ENCODE peak calls at places on chromosomes 3 and 15, in six cellular contexts. P, O, T, E, Q and L are unnamed samples.

GRCh38 chr3:196974661-196975060 is 6.0 kb upstream of the PIGZ start:
- DNase-seq in P (no peak), O (no peak), T (no peak), E (no peak), Q (no peak), L (no peak)

GRCh38 chr15:67781061-67781460 is 44.2 kb upstream of the SKOR1 start:
- DNase-seq in P (no peak), O (no peak), T (no peak), E (no peak), Q (no peak), L (no peak)

GRCh38 chr3:169146866-169147245 is 516.7 kb downstream of the MECOM start:
- DNase-seq in P (no peak), O (peak), T (no peak), E (peak), Q (no peak), L (peak)

GRCh38 chr15:31811641-31812040 is 218.7 kb upstream of the CHRNA7 start:
- DNase-seq in P (no peak), O (no peak), T (no peak), E (no peak), Q (no peak), L (no peak)

GRCh38 chr3:149765762-149766334 is 13.6 kb upstream of the COMMD2 start:
- DNase-seq in P (peak), O (peak), T (peak), E (peak), Q (peak), L (peak)

GRCh38 chr15:98900382-98900781 is 107.2 kb downstream of the PGPEP1L start:
- DNase-seq in P (peak), O (no peak), T (no peak), E (peak), Q (no peak), L (no peak)

GRCh38 chr15:57278439-57278838 is 97.9 kb upstream of the CGNL1 start:
- DNase-seq in P (no peak), O (no peak), T (no peak), E (no peak), Q (no peak), L (no peak)

GRCh38 chr3:154779571-154779970 is 300.5 kb upstream of the MME start:
- DNase-seq in P (peak), O (peak), T (no peak), E (peak), Q (no peak), L (peak)

GRCh38 chr3:169390741-169391300 is 272.7 kb downstream of the MECOM start:
- DNase-seq in P (peak), O (no peak), T (no peak), E (no peak), Q (no peak), L (peak)

GRCh38 chr15:45704329-45705249 is 69.8 kb downstream of the SQOR start:
- DNase-seq in P (no peak), O (peak), T (peak), E (peak), Q (peak), L (no peak)

GRCh38 chr15:48283361-48284157 is 47.7 kb upstream of the DUT start:
- DNase-seq in P (peak), O (no peak), T (no peak), E (no peak), Q (no peak), L (no peak)

GRCh38 chr3:186411994-186412393 is 50.0 kb upstream of the DGKG start:
- DNase-seq in P (no peak), O (no peak), T (no peak), E (no peak), Q (no peak), L (peak)

GRCh38 chr3:150639262-150639661 is 36.1 kb downstream of the SELENOT start:
- DNase-seq in P (no peak), O (peak), T (no peak), E (peak), Q (no peak), L (peak)

GRCh38 chr3:156174229-156174847 is 54.0 kb downstream of the KCNAB1 start:
- DNase-seq in P (peak), O (peak), T (no peak), E (peak), Q (peak), L (peak)

GRCh38 chr15:80526556-80527340 is 122.6 kb downstream of the ARNT2 start:
- DNase-seq in P (peak), O (peak), T (no peak), E (peak), Q (no peak), L (no peak)

GRCh38 chr15:74893627-74894026 is 3.8 kb downstream of the MPI start:
- DNase-seq in P (no peak), O (no peak), T (no peak), E (no peak), Q (no peak), L (no peak)

GRCh38 chr15:97654677-97655076 is 305.8 kb upstream of the ARRDC4 start:
- DNase-seq in P (no peak), O (no peak), T (no peak), E (no peak), Q (no peak), L (no peak)

GRCh38 chr3:170999737-171000242 is 26.7 kb downstream of the SLC2A2 start:
- DNase-seq in P (peak), O (peak), T (no peak), E (peak), Q (peak), L (peak)

GRCh38 chr3:10416730-10417300 is 88.6 kb downstream of the ATP2B2 start:
- DNase-seq in P (no peak), O (no peak), T (no peak), E (no peak), Q (no peak), L (no peak)

GRCh38 chr15:78800189-78800588 is 11.1 kb downstream of the ADAMTS7 start:
- DNase-seq in P (no peak), O (no peak), T (no peak), E (no peak), Q (no peak), L (no peak)

GRCh38 chr3:105537371-105538075 is 170.8 kb downstream of the ALCAM start:
- DNase-seq in P (no peak), O (peak), T (no peak), E (peak), Q (no peak), L (no peak)

GRCh38 chr3:197542741-197543454 is 12.9 kb downstream of the BDH1 start:
- DNase-seq in P (no peak), O (no peak), T (no peak), E (no peak), Q (no peak), L (no peak)

GRCh38 chr15:95281470-95281869 is 1049.0 kb upstream of the NR2F2 start:
- DNase-seq in P (peak), O (no peak), T (no peak), E (peak), Q (no peak), L (no peak)

GRCh38 chr3:94543161-94543560 is 480.3 kb downstream of the NSUN3 start:
- DNase-seq in P (no peak), O (no peak), T (no peak), E (no peak), Q (no peak), L (no peak)

GRCh38 chr3:188950832-188951489 is 220.8 kb upstream of the TPRG1 start:
- DNase-seq in P (peak), O (peak), T (no peak), E (peak), Q (peak), L (peak)

GRCh38 chr3:197466586-197467399 is 89.0 kb downstream of the BDH1 start:
- DNase-seq in P (peak), O (peak), T (peak), E (peak), Q (peak), L (peak)

GRCh38 chr3:60708191-60708975 is 542.9 kb downstream of the FHIT start:
- DNase-seq in P (peak), O (peak), T (no peak), E (peak), Q (peak), L (peak)

GRCh38 chr3:144556392-144556791 is 584.8 kb downstream of the DIPK2A start:
- DNase-seq in P (peak), O (peak), T (no peak), E (peak), Q (no peak), L (peak)

GRCh38 chr3:52029053-52029452 is 27.3 kb downstream of the DUSP7 start:
- DNase-seq in P (no peak), O (no peak), T (no peak), E (no peak), Q (no peak), L (no peak)

GRCh38 chr3:133401374-133402135 is 1.7 kb downstream of the BFSP2 start:
- DNase-seq in P (peak), O (no peak), T (no peak), E (peak), Q (no peak), L (no peak)

GRCh38 chr15:57947282-57947681 is 118.2 kb downstream of the ALDH1A2 start:
- DNase-seq in P (no peak), O (no peak), T (no peak), E (no peak), Q (no peak), L (no peak)

GRCh38 chr3:129593595-129594339 is 12.7 kb downstream of the PLXND1 start:
- DNase-seq in P (no peak), O (peak), T (no peak), E (no peak), Q (no peak), L (no peak)

GRCh38 chr3:187798531-187799520 is 53.6 kb upstream of the BCL6 start:
- DNase-seq in P (no peak), O (no peak), T (no peak), E (no peak), Q (no peak), L (no peak)

GRCh38 chr15:61459785-61460707 is 230.9 kb upstream of the RORA start:
- DNase-seq in P (peak), O (peak), T (no peak), E (peak), Q (peak), L (peak)

GRCh38 chr15:29805043-29805707 is 17.1 kb downstream of the TJP1 start:
- DNase-seq in P (peak), O (peak), T (no peak), E (peak), Q (peak), L (peak)

GRCh38 chr15:51727141-51727897 is 10.1 kb downstream of the LYSMD2 start:
- DNase-seq in P (peak), O (peak), T (peak), E (peak), Q (no peak), L (peak)

GRCh38 chr3:128051837-128052766 is at the start of gene SEC61A1:
- DNase-seq in P (peak), O (peak), T (peak), E (peak), Q (peak), L (peak)

GRCh38 chr3:128056258-128056657 is 4.0 kb downstream of the SEC61A1 start:
- DNase-seq in P (no peak), O (no peak), T (no peak), E (no peak), Q (no peak), L (no peak)

GRCh38 chr3:128053614-128054013 is 1.4 kb downstream of the SEC61A1 start:
- DNase-seq in P (no peak), O (no peak), T (no peak), E (no peak), Q (no peak), L (no peak)

GRCh38 chr3:128052831-128053419 is 688 bp downstream of the SEC61A1 start:
- DNase-seq in P (no peak), O (peak), T (no peak), E (no peak), Q (peak), L (no peak)

GRCh38 chr3:128054363-128054762 is 2.1 kb downstream of the SEC61A1 start:
- DNase-seq in P (peak), O (peak), T (no peak), E (peak), Q (peak), L (peak)
- H3K4me2 ChIP-seq in P (peak), O (peak), T (peak), E (peak), Q (peak), L (peak)

GRCh38 chr3:181610083-181610972 is 101.4 kb upstream of the SOX2 start:
- DNase-seq in P (peak), O (no peak), T (no peak), E (no peak), Q (no peak), L (no peak)
- H3K4me2 ChIP-seq in P (no peak), O (no peak), T (no peak), E (no peak), Q (no peak), L (no peak)

GRCh38 chr3:45565341-45565740 is 29.2 kb upstream of the LIMD1 start:
- DNase-seq in P (no peak), O (no peak), T (peak), E (no peak), Q (no peak), L (no peak)

GRCh38 chr3:45568848-45569247 is 25.7 kb upstream of the LIMD1 start:
- DNase-seq in P (no peak), O (no peak), T (no peak), E (no peak), Q (no peak), L (no peak)

GRCh38 chr3:45566205-45566604 is 28.3 kb upstream of the LIMD1 start:
- DNase-seq in P (no peak), O (no peak), T (no peak), E (no peak), Q (no peak), L (no peak)

GRCh38 chr3:45566951-45567411 is 27.6 kb upstream of the LIMD1 start:
- DNase-seq in P (no peak), O (no peak), T (no peak), E (no peak), Q (no peak), L (no peak)

GRCh38 chr3:45567730-45568172 is 26.8 kb upstream of the LIMD1 start:
- DNase-seq in P (no peak), O (no peak), T (no peak), E (peak), Q (no peak), L (no peak)
- H3K4me2 ChIP-seq in P (no peak), O (no peak), T (no peak), E (no peak), Q (no peak), L (no peak)

DNA sequence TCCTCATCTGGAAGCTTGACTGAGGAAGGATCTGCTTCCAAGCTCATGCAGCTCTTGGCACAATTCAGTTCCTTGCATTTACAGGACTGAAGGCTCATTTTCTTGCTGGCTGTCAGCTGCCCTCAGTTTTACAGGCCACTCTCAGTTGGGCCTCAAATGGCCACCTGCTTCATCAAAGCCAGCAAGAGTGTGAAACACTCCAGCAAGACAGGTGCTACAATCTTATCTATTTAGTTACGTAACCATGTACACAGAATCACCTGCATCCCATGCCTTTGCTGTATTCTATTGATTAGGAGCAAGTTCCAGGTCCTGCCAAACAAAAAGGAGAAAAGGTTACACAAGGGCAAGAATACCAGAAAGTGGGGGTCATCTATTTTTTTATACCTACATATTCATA is 40.8 kb downstream of the RHCG start:
- DNase-seq in P (no peak), O (no peak), T (no peak), E (no peak), Q (no peak), L (no peak)
- H3K4me2 ChIP-seq in P (no peak), O (no peak), T (no peak), E (no peak), Q (no peak), L (no peak)

GRCh38 chr3:142914286-142914811 is 25.5 kb upstream of the PCOLCE2 start:
- DNase-seq in P (no peak), O (no peak), T (no peak), E (no peak), Q (no peak), L (no peak)

GRCh38 chr3:142915636-142916035 is 26.8 kb upstream of the PCOLCE2 start:
- DNase-seq in P (no peak), O (no peak), T (peak), E (no peak), Q (no peak), L (no peak)

GRCh38 chr3:142910280-142910679 is 21.4 kb upstream of the PCOLCE2 start:
- DNase-seq in P (peak), O (peak), T (no peak), E (no peak), Q (peak), L (no peak)

GRCh38 chr3:142913432-142913831 is 24.5 kb upstream of the PCOLCE2 start:
- DNase-seq in P (no peak), O (no peak), T (no peak), E (no peak), Q (no peak), L (no peak)

DNA sequence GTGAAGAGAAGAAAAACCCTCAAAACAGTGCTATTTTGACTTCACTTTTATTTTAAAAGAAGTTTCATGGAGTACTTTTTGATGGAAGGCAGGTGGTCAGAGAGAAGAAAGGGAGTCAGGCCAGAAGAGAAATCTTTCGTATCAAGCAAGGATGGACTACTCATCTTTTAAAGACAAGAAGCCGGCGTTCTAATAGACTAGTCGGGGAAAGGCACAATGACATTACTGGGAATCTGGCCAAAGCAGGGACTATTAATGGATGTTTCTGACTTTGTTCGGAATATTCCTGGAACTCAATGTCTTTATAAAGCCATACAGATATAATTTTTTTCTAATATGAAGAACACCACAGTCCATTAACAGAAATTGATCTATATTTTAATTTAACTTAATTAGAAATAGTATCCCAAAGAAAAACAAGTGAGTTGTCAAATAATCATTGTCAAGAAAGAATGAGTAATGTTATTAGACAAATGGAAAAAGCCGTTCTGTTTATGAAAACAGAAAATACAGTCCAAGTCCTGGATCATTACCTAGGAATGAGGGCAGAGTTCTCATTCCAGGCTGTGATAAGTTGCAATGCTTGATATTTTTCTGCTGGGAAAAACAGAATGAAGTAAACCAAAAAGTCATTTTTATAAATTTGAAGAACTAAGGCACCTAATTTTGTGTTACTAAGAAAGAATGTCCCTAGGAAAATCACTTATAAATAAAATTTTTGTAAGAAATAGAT is 23.7 kb upstream of the PCOLCE2 start:
- DNase-seq in P (peak), O (peak), T (no peak), E (no peak), Q (no peak), L (no peak)
- H3K4me2 ChIP-seq in P (no peak), O (peak), T (no peak), E (no peak), Q (no peak), L (no peak)